ENCODE peak calls at places on chromosomes 7 and 10, in four cellular contexts. One of them, this sample, is unnamed.

GRCh38 chr10:103542764-103543616 is 49.5 kb downstream of the NEURL1 start:
- DNase-seq in stimulated activated CD8-positive, alpha-beta memory T cell treated with anti-CD3 and anti-CD28 coated beads, Interleukin-2, amount 100 ng/mL, for 1 hour: no peak
- DNase-seq in SHP77: peak
- DNase-seq in effector CD4-positive, alpha-beta T cell: no peak
- DNase-seq in this sample: peak

GRCh38 chr7:100723732-100724275 is 3.5 kb downstream of the EPO start:
- DNase-seq in stimulated activated CD8-positive, alpha-beta memory T cell treated with anti-CD3 and anti-CD28 coated beads, Interleukin-2, amount 100 ng/mL, for 1 hour: no peak
- DNase-seq in SHP77: no peak
- DNase-seq in effector CD4-positive, alpha-beta T cell: no peak
- DNase-seq in this sample: no peak

GRCh38 chr10:102455893-102456471 is 4.6 kb upstream of the C10orf95 start:
- DNase-seq in stimulated activated CD8-positive, alpha-beta memory T cell treated with anti-CD3 and anti-CD28 coated beads, Interleukin-2, amount 100 ng/mL, for 1 hour: no peak
- DNase-seq in SHP77: no peak
- DNase-seq in effector CD4-positive, alpha-beta T cell: no peak
- DNase-seq in this sample: no peak

GRCh38 chr7:100799037-100799896 is 28.1 kb downstream of the EPHB4 start:
- DNase-seq in stimulated activated CD8-positive, alpha-beta memory T cell treated with anti-CD3 and anti-CD28 coated beads, Interleukin-2, amount 100 ng/mL, for 1 hour: peak
- DNase-seq in SHP77: peak
- DNase-seq in effector CD4-positive, alpha-beta T cell: peak
- DNase-seq in this sample: peak

GRCh38 chr10:110671788-110672579 is 27.8 kb downstream of the RBM20 start:
- DNase-seq in stimulated activated CD8-positive, alpha-beta memory T cell treated with anti-CD3 and anti-CD28 coated beads, Interleukin-2, amount 100 ng/mL, for 1 hour: peak
- DNase-seq in SHP77: no peak
- DNase-seq in effector CD4-positive, alpha-beta T cell: peak
- DNase-seq in this sample: no peak

GRCh38 chr10:70742537-70743429 is 42.4 kb downstream of the TBATA start:
- DNase-seq in stimulated activated CD8-positive, alpha-beta memory T cell treated with anti-CD3 and anti-CD28 coated beads, Interleukin-2, amount 100 ng/mL, for 1 hour: no peak
- DNase-seq in SHP77: no peak
- DNase-seq in effector CD4-positive, alpha-beta T cell: no peak
- DNase-seq in this sample: no peak

GRCh38 chr10:77832243-77832642 is 94.3 kb downstream of the DLG5 start:
- DNase-seq in stimulated activated CD8-positive, alpha-beta memory T cell treated with anti-CD3 and anti-CD28 coated beads, Interleukin-2, amount 100 ng/mL, for 1 hour: no peak
- DNase-seq in SHP77: no peak
- DNase-seq in effector CD4-positive, alpha-beta T cell: peak
- DNase-seq in this sample: no peak

GRCh38 chr10:79266092-79266491 is 81.2 kb upstream of the PPIF start:
- DNase-seq in stimulated activated CD8-positive, alpha-beta memory T cell treated with anti-CD3 and anti-CD28 coated beads, Interleukin-2, amount 100 ng/mL, for 1 hour: no peak
- DNase-seq in SHP77: no peak
- DNase-seq in effector CD4-positive, alpha-beta T cell: no peak
- DNase-seq in this sample: no peak

GRCh38 chr10:131214521-131215244 is 96.8 kb downstream of the TCERG1L start:
- DNase-seq in stimulated activated CD8-positive, alpha-beta memory T cell treated with anti-CD3 and anti-CD28 coated beads, Interleukin-2, amount 100 ng/mL, for 1 hour: no peak
- DNase-seq in SHP77: no peak
- DNase-seq in effector CD4-positive, alpha-beta T cell: no peak
- DNase-seq in this sample: no peak

This sample was measured in NCI-H526.